ENCODE peak calls at places on chromosomes 4 and X, in seven cellular contexts. I is GM23338, H is Karpas-422, Y is mucosa of descending colon, X is H7, P is suprapubic skin, S is astrocyte. M is an unnamed sample.

GRCh38 chr4:94635172-94635571 is 122.6 kb upstream of the BMPR1B start:
- DNase-seq in I (no peak), H (no peak), Y (no peak), X (no peak), P (no peak), S (peak; percentile 33), M (no peak)

GRCh38 chrX:22004866-22005265 is 27.3 kb upstream of the PHEX start:
- DNase-seq in I (no peak), H (no peak), Y (no peak), X (no peak), P (no peak), S (no peak), M (no peak)

GRCh38 chr4:170872794-170873193 is 783.0 kb upstream of the AADAT start:
- DNase-seq in I (no peak), H (no peak), Y (no peak), X (no peak), P (no peak), S (no peak), M (no peak)

GRCh38 chr4:171588146-171588545 is 225.1 kb upstream of the GALNTL6 start:
- DNase-seq in I (no peak), H (no peak), Y (no peak), X (no peak), P (no peak), S (no peak), M (no peak)

GRCh38 chrX:150504399-150505186 is 63.8 kb upstream of the MTM1 start:
- DNase-seq in I (no peak), H (no peak), Y (no peak), X (no peak), P (no peak), S (peak; percentile 18), M (no peak)

GRCh38 chr4:134955059-134955458 is 753.5 kb upstream of the PABPC4L start:
- DNase-seq in I (no peak), H (no peak), Y (no peak), X (no peak), P (no peak), S (no peak), M (no peak)

GRCh38 chr4:74030285-74030684 is 8.2 kb downstream of the CXCL3 start:
- DNase-seq in I (no peak), H (no peak), Y (no peak), X (no peak), P (no peak), S (no peak), M (no peak)

GRCh38 chr4:148004228-148004813 is 272.4 kb downstream of the ARHGAP10 start:
- DNase-seq in I (no peak), H (no peak), Y (no peak), X (no peak), P (no peak), S (peak; percentile 13), M (no peak)

GRCh38 chrX:31420711-31421151 is 348.9 kb upstream of the FTHL17 start:
- DNase-seq in I (no peak), H (no peak), Y (no peak), X (no peak), P (no peak), S (peak; percentile 10), M (no peak)

GRCh38 chr4:157222764-157223145 is 2.2 kb downstream of the GRIA2 start:
- DNase-seq in I (no peak), H (no peak), Y (no peak), X (no peak), P (no peak), S (peak; percentile 13), M (no peak)

GRCh38 chrX:72308566-72309296 is 3.0 kb upstream of the CITED1 start:
- DNase-seq in I (peak; percentile 83), H (no peak), Y (peak; percentile 75), X (peak; percentile 83), P (no peak), S (peak; percentile 57), M (no peak)

GRCh38 chr4:170110290-170110672 is 20.5 kb upstream of the AADAT start:
- DNase-seq in I (no peak), H (no peak), Y (no peak), X (peak; percentile 25), P (no peak), S (no peak), M (no peak)

GRCh38 chrX:136176399-136176825 is 29.1 kb downstream of the FHL1 start:
- DNase-seq in I (no peak), H (no peak), Y (no peak), X (no peak), P (no peak), S (peak; percentile 87), M (no peak)

GRCh38 chr4:19803406-19803805 is 448.3 kb upstream of the SLIT2 start:
- DNase-seq in I (peak; percentile 1), H (no peak), Y (no peak), X (no peak), P (no peak), S (peak; percentile 15), M (no peak)

GRCh38 chr4:125520258-125520990 is 205.7 kb downstream of the FAT4 start:
- DNase-seq in I (no peak), H (no peak), Y (no peak), X (no peak), P (no peak), S (peak; percentile 75), M (no peak)

GRCh38 chrX:153971124-153971631 is 440 bp downstream of the HCFC1 start:
- DNase-seq in I (peak; percentile 72), H (peak; percentile 94), Y (peak; percentile 91), X (peak; percentile 95), P (peak; percentile 95), S (peak; percentile 75), M (peak; percentile 93)

GRCh38 chrX:19382500-19383145 is 38.9 kb downstream of the PDHA1 start:
- DNase-seq in I (peak; percentile 77), H (peak; percentile 86), Y (peak; percentile 66), X (peak; percentile 77), P (no peak), S (no peak), M (no peak)

GRCh38 chrX:103685396-103685795 is 1.1 kb downstream of the MORF4L2 start:
- DNase-seq in I (no peak), H (no peak), Y (no peak), X (no peak), P (no peak), S (no peak), M (no peak)

GRCh38 chr4:114807759-114808404 is 209.3 kb downstream of the UGT8 start:
- DNase-seq in I (peak; percentile 78), H (peak; percentile 86), Y (no peak), X (peak; percentile 30), P (no peak), S (no peak), M (no peak)

GRCh38 chr4:123597586-123597985 is 201.0 kb downstream of the SPRY1 start:
- DNase-seq in I (no peak), H (no peak), Y (no peak), X (no peak), P (no peak), S (peak; percentile 78), M (no peak)

GRCh38 chrX:87664381-87664780 is 146.8 kb downstream of the KLHL4 start:
- DNase-seq in I (peak; percentile 43), H (peak; percentile 77), Y (no peak), X (peak; percentile 13), P (no peak), S (no peak), M (no peak)

GRCh38 chrX:117522725-117523700 is 593.6 kb downstream of the KLHL13 start:
- DNase-seq in I (no peak), H (no peak), Y (no peak), X (no peak), P (no peak), S (no peak), M (no peak)

GRCh38 chr4:90127706-90128345 is 632 bp downstream of the CCSER1 start:
- DNase-seq in I (peak; percentile 60), H (no peak), Y (peak; percentile 65), X (peak; percentile 54), P (no peak), S (peak; percentile 1), M (no peak)

GRCh38 chr4:88843067-88843723 is 145.6 kb upstream of the NAP1L5 start:
- DNase-seq in I (no peak), H (no peak), Y (peak; percentile 40), X (no peak), P (no peak), S (no peak), M (no peak)

DNA sequence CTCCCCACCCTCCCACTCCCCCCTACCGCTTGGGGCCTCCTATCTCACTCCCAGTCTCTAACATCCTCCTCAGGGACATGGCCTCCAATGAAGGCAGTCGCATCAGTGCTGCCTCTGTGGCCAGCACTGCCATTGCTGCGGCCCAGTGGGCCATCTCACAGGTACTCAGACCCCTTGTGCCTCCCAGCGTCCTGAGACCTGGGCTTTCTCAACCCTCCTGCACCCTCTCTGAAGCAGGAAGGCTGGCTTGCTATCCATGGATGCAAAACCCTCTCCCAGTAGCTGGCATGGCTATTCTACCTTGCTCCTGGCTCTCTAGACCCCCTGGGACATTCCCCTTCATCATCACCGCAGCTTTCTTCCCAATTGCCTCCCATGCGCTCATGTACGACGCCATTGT is 13.3 kb upstream of the UBA1 start:
- DNase-seq in I (no peak), H (no peak), Y (no peak), X (no peak), P (peak; percentile 20), S (no peak), M (no peak)
- H3K36me3 ChIP-seq in I (peaks cover 3% of the 10 kb centered on the region), H (peaks cover 3% of the 10 kb centered on the region), Y (no peaks in the 10 kb centered on the region), X (peaks cover 23% of the 10 kb centered on the region), P (peaks cover 69% of the 10 kb centered on the region), S (peaks cover 6% of the 10 kb centered on the region), M (peaks cover 89% of the 10 kb centered on the region)

GRCh38 chr4:83664071-83664470 is 128.2 kb downstream of the GPAT3 start:
- DNase-seq in I (peak; percentile 51), H (no peak), Y (no peak), X (no peak), P (no peak), S (no peak), M (no peak)
- H3K36me3 ChIP-seq in I (no peaks in the 10 kb centered on the region), H (no peaks in the 10 kb centered on the region), Y (no peaks in the 10 kb centered on the region), X (no peaks in the 10 kb centered on the region), P (no peaks in the 10 kb centered on the region), S (no peaks in the 10 kb centered on the region), M (no peaks in the 10 kb centered on the region)

GRCh38 chr4:56986952-56987351 is 8.3 kb downstream of the POLR2B start:
- DNase-seq in I (no peak), H (no peak), Y (no peak), X (no peak), P (no peak), S (no peak), M (no peak)

GRCh38 chr4:56981795-56982201 is 3.1 kb downstream of the POLR2B start:
- DNase-seq in I (no peak), H (no peak), Y (no peak), X (no peak), P (no peak), S (peak; percentile 77), M (no peak)

GRCh38 chr4:56990109-56990508 is 11.4 kb downstream of the POLR2B start:
- DNase-seq in I (no peak), H (no peak), Y (no peak), X (no peak), P (no peak), S (peak; percentile 62), M (no peak)

DNA sequence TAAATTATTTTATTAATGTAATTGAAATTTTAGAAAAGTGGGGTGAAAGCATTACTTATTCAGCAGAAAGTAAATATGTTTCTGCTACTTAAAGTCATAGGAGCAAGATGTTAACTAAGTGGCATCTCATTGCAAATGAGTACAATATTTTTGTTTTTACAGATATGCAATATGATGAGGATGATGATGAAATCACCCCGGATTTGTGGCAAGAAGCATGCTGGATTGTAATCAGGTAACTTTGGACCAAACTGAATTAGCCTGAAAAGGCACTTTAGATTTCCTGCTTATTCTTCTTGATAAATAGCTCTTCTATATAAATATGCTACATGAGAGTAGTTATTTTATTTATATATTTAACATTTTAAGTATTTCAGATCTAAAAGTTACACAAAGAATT is 7.5 kb downstream of the POLR2B start:
- DNase-seq in I (no peak), H (no peak), Y (no peak), X (no peak), P (no peak), S (no peak), M (no peak)
- H3K36me3 ChIP-seq in I (peaks cover 45% of the 10 kb centered on the region), H (peaks cover 62% of the 10 kb centered on the region), Y (no peaks in the 10 kb centered on the region), X (peaks cover 4% of the 10 kb centered on the region), P (peaks cover 51% of the 10 kb centered on the region), S (peaks cover 33% of the 10 kb centered on the region), M (peaks cover 59% of the 10 kb centered on the region)

GRCh38 chr4:6881908-6882307 is 27.7 kb upstream of the TBC1D14 start:
- DNase-seq in I (no peak), H (no peak), Y (no peak), X (no peak), P (no peak), S (no peak), M (no peak)
- H3K36me3 ChIP-seq in I (peaks cover 7% of the 10 kb centered on the region), H (no peaks in the 10 kb centered on the region), Y (peaks cover 9% of the 10 kb centered on the region), X (peaks cover 10% of the 10 kb centered on the region), P (peaks cover 57% of the 10 kb centered on the region), S (peaks cover 28% of the 10 kb centered on the region), M (peaks cover 29% of the 10 kb centered on the region)

M was measured in esophagus muscularis mucosa.